ENCODE peak calls at places on chromosome 21, in nine cellular contexts. E, Q, O, T, A, W, D, F and J are unnamed samples.

GRCh38 chr21:39251326-39251725 is 62.1 kb downstream of the BRWD1 start:
- DNase-seq in E (no peak), Q (no peak), O (no peak), T (no peak), A (no peak), W (no peak), D (no peak), F (no peak), J (no peak)

GRCh38 chr21:16588433-16588860 is 858.7 kb downstream of the USP25 start:
- DNase-seq in E (peak), Q (no peak), O (no peak), T (peak), A (peak), W (peak), D (peak), F (peak), J (peak)

GRCh38 chr21:32520885-32521735 is 64.2 kb downstream of the TCP10L start:
- DNase-seq in E (no peak), Q (no peak), O (no peak), T (peak), A (no peak), W (peak), D (peak), F (peak), J (peak)

GRCh38 chr21:33265664-33266049 is 510 bp upstream of the IL10RB start:
- DNase-seq in E (peak), Q (peak), O (no peak), T (peak), A (no peak), W (peak), D (no peak), F (no peak), J (peak)

GRCh38 chr21:39656209-39656608 is 43.5 kb downstream of the B3GALT5 start:
- DNase-seq in E (no peak), Q (no peak), O (no peak), T (no peak), A (no peak), W (peak), D (no peak), F (no peak), J (no peak)

GRCh38 chr21:33035147-33035546 is 9.4 kb downstream of the OLIG2 start:
- DNase-seq in E (no peak), Q (no peak), O (no peak), T (no peak), A (no peak), W (no peak), D (no peak), F (no peak), J (no peak)

GRCh38 chr21:37828515-37828914 is 87.7 kb downstream of the KCNJ6 start:
- DNase-seq in E (no peak), Q (no peak), O (no peak), T (no peak), A (no peak), W (no peak), D (no peak), F (no peak), J (no peak)

GRCh38 chr21:38243732-38244406 is 12.9 kb upstream of the KCNJ15 start:
- DNase-seq in E (no peak), Q (no peak), O (no peak), T (no peak), A (no peak), W (no peak), D (no peak), F (no peak), J (no peak)

GRCh38 chr21:42309753-42310213 is 5.4 kb downstream of the TFF3 start:
- DNase-seq in E (peak), Q (no peak), O (peak), T (no peak), A (peak), W (peak), D (peak), F (no peak), J (peak)

GRCh38 chr21:33071878-33072306 is 2.0 kb downstream of the OLIG1 start:
- DNase-seq in E (peak), Q (no peak), O (no peak), T (no peak), A (no peak), W (no peak), D (no peak), F (no peak), J (no peak)

GRCh38 chr21:38352536-38353219 is 95.9 kb downstream of the KCNJ15 start:
- DNase-seq in E (peak), Q (no peak), O (peak), T (no peak), A (no peak), W (peak), D (peak), F (peak), J (peak)

GRCh38 chr21:39169906-39170305 is 13.3 kb downstream of the PSMG1 start:
- DNase-seq in E (no peak), Q (no peak), O (no peak), T (no peak), A (no peak), W (no peak), D (no peak), F (no peak), J (no peak)

GRCh38 chr21:33308586-33309490 is 15.9 kb upstream of the IFNAR1 start:
- DNase-seq in E (no peak), Q (no peak), O (no peak), T (no peak), A (no peak), W (no peak), D (no peak), F (no peak), J (peak)

GRCh38 chr21:31735518-31735992 is 3.6 kb upstream of the SCAF4 start:
- DNase-seq in E (no peak), Q (no peak), O (no peak), T (no peak), A (no peak), W (no peak), D (no peak), F (no peak), J (no peak)

GRCh38 chr21:16535100-16535418 is 805.3 kb downstream of the USP25 start:
- DNase-seq in E (no peak), Q (no peak), O (no peak), T (peak), A (no peak), W (peak), D (peak), F (peak), J (peak)

GRCh38 chr21:16420086-16420724 is 690.4 kb downstream of the USP25 start:
- DNase-seq in E (no peak), Q (no peak), O (no peak), T (peak), A (no peak), W (no peak), D (peak), F (peak), J (peak)

GRCh38 chr21:38083534-38083933 is 167.3 kb upstream of the KCNJ6 start:
- DNase-seq in E (no peak), Q (no peak), O (no peak), T (no peak), A (no peak), W (no peak), D (no peak), F (no peak), J (no peak)

GRCh38 chr21:46661211-46661625 is 25.7 kb downstream of the PRMT2 start:
- DNase-seq in E (peak), Q (no peak), O (peak), T (peak), A (no peak), W (peak), D (peak), F (no peak), J (no peak)

GRCh38 chr21:28148400-28149064 is 844.1 kb downstream of the LTN1 start:
- DNase-seq in E (no peak), Q (no peak), O (no peak), T (no peak), A (no peak), W (no peak), D (no peak), F (peak), J (no peak)

GRCh38 chr21:15062566-15062965 is 2.2 kb downstream of the NRIP1 start:
- DNase-seq in E (no peak), Q (no peak), O (no peak), T (no peak), A (no peak), W (no peak), D (no peak), F (no peak), J (no peak)

GRCh38 chr21:26719750-26720149 is 125.5 kb downstream of the ADAMTS1 start:
- DNase-seq in E (no peak), Q (no peak), O (no peak), T (no peak), A (no peak), W (no peak), D (no peak), F (no peak), J (no peak)

GRCh38 chr21:21101911-21102310 is 103.7 kb downstream of the NCAM2 start:
- DNase-seq in E (peak), Q (no peak), O (no peak), T (no peak), A (no peak), W (no peak), D (no peak), F (no peak), J (peak)

GRCh38 chr21:33478858-33479678 is 706 bp downstream of the TMEM50B start:
- DNase-seq in E (peak), Q (no peak), O (peak), T (peak), A (no peak), W (peak), D (peak), F (peak), J (peak)

GRCh38 chr21:15495965-15496364 is 233.8 kb upstream of the USP25 start:
- DNase-seq in E (peak), Q (no peak), O (no peak), T (no peak), A (no peak), W (no peak), D (no peak), F (no peak), J (no peak)

GRCh38 chr21:39441502-39442475 is 3.8 kb downstream of the LCA5L start:
- DNase-seq in E (peak), Q (no peak), O (peak), T (no peak), A (peak), W (no peak), D (peak), F (peak), J (no peak)

GRCh38 chr21:46191257-46191685 is 7.0 kb upstream of the SPATC1L start:
- DNase-seq in E (no peak), Q (no peak), O (no peak), T (peak), A (no peak), W (peak), D (no peak), F (no peak), J (no peak)

GRCh38 chr21:25370311-25370744 is 237.0 kb downstream of the MRPL39 start:
- DNase-seq in E (peak), Q (no peak), O (no peak), T (no peak), A (peak), W (no peak), D (no peak), F (peak), J (no peak)

GRCh38 chr21:16308269-16308668 is 578.5 kb downstream of the USP25 start:
- DNase-seq in E (no peak), Q (no peak), O (no peak), T (no peak), A (no peak), W (no peak), D (no peak), F (no peak), J (no peak)

GRCh38 chr21:33434770-33435360 is 31.7 kb downstream of the IFNGR2 start:
- DNase-seq in E (no peak), Q (no peak), O (no peak), T (no peak), A (no peak), W (no peak), D (peak), F (no peak), J (no peak)

GRCh38 chr21:14942801-14943490 is 121.9 kb downstream of the NRIP1 start:
- DNase-seq in E (no peak), Q (no peak), O (no peak), T (no peak), A (no peak), W (no peak), D (no peak), F (no peak), J (no peak)

GRCh38 chr21:18164933-18165332 is 79.7 kb upstream of the CHODL start:
- DNase-seq in E (no peak), Q (no peak), O (no peak), T (no peak), A (no peak), W (no peak), D (no peak), F (no peak), J (no peak)

GRCh38 chr21:38982096-38982495 is 176.4 kb downstream of the ETS2 start:
- DNase-seq in E (peak), Q (no peak), O (no peak), T (no peak), A (no peak), W (no peak), D (peak), F (no peak), J (no peak)

GRCh38 chr21:39564200-39564599 is 48.5 kb upstream of the B3GALT5 start:
- DNase-seq in E (no peak), Q (no peak), O (no peak), T (peak), A (no peak), W (no peak), D (no peak), F (peak), J (no peak)

GRCh38 chr21:25535811-25536210 is 71.5 kb downstream of the MRPL39 start:
- DNase-seq in E (no peak), Q (no peak), O (no peak), T (no peak), A (no peak), W (no peak), D (no peak), F (no peak), J (no peak)

GRCh38 chr21:26637346-26637745 is 64.3 kb upstream of the CYYR1 start:
- DNase-seq in E (no peak), Q (no peak), O (no peak), T (no peak), A (no peak), W (no peak), D (no peak), F (no peak), J (no peak)

GRCh38 chr21:23951251-23951650 is 1656.0 kb downstream of the MRPL39 start:
- DNase-seq in E (no peak), Q (no peak), O (no peak), T (no peak), A (peak), W (no peak), D (no peak), F (no peak), J (no peak)

GRCh38 chr21:18349468-18349867 is 54.1 kb downstream of the TMPRSS15 start:
- DNase-seq in E (no peak), Q (no peak), O (no peak), T (no peak), A (no peak), W (no peak), D (no peak), F (no peak), J (no peak)

GRCh38 chr21:15793547-15794235 is 63.9 kb downstream of the USP25 start:
- DNase-seq in E (no peak), Q (no peak), O (no peak), T (no peak), A (no peak), W (no peak), D (no peak), F (no peak), J (no peak)

GRCh38 chr21:15774590-15774989 is 44.8 kb downstream of the USP25 start:
- DNase-seq in E (no peak), Q (no peak), O (no peak), T (no peak), A (no peak), W (no peak), D (no peak), F (no peak), J (no peak)

GRCh38 chr21:36719614-36720013 is 20.7 kb downstream of the SIM2 start:
- DNase-seq in E (peak), Q (no peak), O (no peak), T (no peak), A (no peak), W (peak), D (peak), F (peak), J (peak)
- H3K27ac ChIP-seq in E (no peak), Q (peak), O (no peak), T (no peak), A (no peak), W (no peak), D (no peak), F (no peak), J (peak)

GRCh38 chr21:43736224-43736883 is 17.4 kb downstream of the PDXK start:
- DNase-seq in E (no peak), Q (no peak), O (no peak), T (no peak), A (no peak), W (no peak), D (no peak), F (no peak), J (no peak)

GRCh38 chr21:43735236-43736091 is 16.5 kb downstream of the PDXK start:
- DNase-seq in E (no peak), Q (no peak), O (no peak), T (no peak), A (no peak), W (no peak), D (no peak), F (no peak), J (no peak)

GRCh38 chr21:43734830-43735229 is 15.9 kb downstream of the PDXK start:
- DNase-seq in E (no peak), Q (no peak), O (no peak), T (no peak), A (no peak), W (peak), D (no peak), F (no peak), J (peak)

GRCh38 chr21:43739648-43740435 is 20.9 kb downstream of the PDXK start:
- DNase-seq in E (peak), Q (no peak), O (no peak), T (no peak), A (no peak), W (no peak), D (no peak), F (no peak), J (no peak)

GRCh38 chr21:43737158-43737950 is 18.4 kb downstream of the PDXK start:
- DNase-seq in E (no peak), Q (no peak), O (no peak), T (no peak), A (no peak), W (no peak), D (no peak), F (no peak), J (no peak)
- H3K27ac ChIP-seq in E (peak), Q (no peak), O (no peak), T (no peak), A (peak), W (no peak), D (no peak), F (no peak), J (no peak)

GRCh38 chr21:34536820-34537219 is 24.8 kb upstream of the KCNE1 start:
- DNase-seq in E (no peak), Q (no peak), O (no peak), T (no peak), A (no peak), W (no peak), D (peak), F (no peak), J (no peak)
- H3K27ac ChIP-seq in E (no peak), Q (no peak), O (no peak), T (peak), A (no peak), W (no peak), D (no peak), F (no peak), J (no peak)

GRCh38 chr21:43313939-43314405 is 113.0 kb downstream of the SIK1 start:
- DNase-seq in E (no peak), Q (no peak), O (no peak), T (no peak), A (no peak), W (no peak), D (no peak), F (no peak), J (no peak)
- H3K27ac ChIP-seq in E (no peak), Q (no peak), O (no peak), T (no peak), A (no peak), W (no peak), D (no peak), F (no peak), J (no peak)

GRCh38 chr21:29175408-29176147 is 45.1 kb downstream of the MAP3K7CL start:
- DNase-seq in E (no peak), Q (no peak), O (no peak), T (no peak), A (no peak), W (no peak), D (no peak), F (peak), J (peak)
- H3K27ac ChIP-seq in E (no peak), Q (no peak), O (no peak), T (peak), A (no peak), W (peak), D (peak), F (no peak), J (peak)

GRCh38 chr21:44931137-44931500 is 8.7 kb upstream of the SLX9 start:
- DNase-seq in E (no peak), Q (no peak), O (no peak), T (no peak), A (no peak), W (peak), D (no peak), F (no peak), J (no peak)

GRCh38 chr21:44931501-44932365 is 8.1 kb upstream of the SLX9 start:
- DNase-seq in E (peak), Q (no peak), O (no peak), T (no peak), A (no peak), W (peak), D (no peak), F (no peak), J (no peak)

GRCh38 chr21:44929242-44929798 is 8.6 kb upstream of the ITGB2 start:
- DNase-seq in E (peak), Q (no peak), O (no peak), T (no peak), A (no peak), W (no peak), D (no peak), F (no peak), J (no peak)

GRCh38 chr21:44929799-44930542 is 9.3 kb upstream of the ITGB2 start:
- DNase-seq in E (peak), Q (no peak), O (no peak), T (no peak), A (no peak), W (peak), D (no peak), F (no peak), J (no peak)

GRCh38 chr21:44930543-44930981 is 9.3 kb upstream of the SLX9 start:
- DNase-seq in E (peak), Q (no peak), O (peak), T (no peak), A (no peak), W (peak), D (no peak), F (no peak), J (no peak)
- H3K27ac ChIP-seq in E (no peak), Q (no peak), O (peak), T (no peak), A (no peak), W (no peak), D (no peak), F (no peak), J (no peak)